ENCODE peak calls at places on chromosomes 13 and 19, in eight cellular contexts. D is breast epithelium, M is ovary, L is A549, U is tibial nerve, R is H1, W is IMR-90, S is body of pancreas. P is an unnamed sample.

GRCh38 chr19:2149980-2150793 is 1.2 kb downstream of the AP3D1 start:
- DNase-seq in D (peak), M (no peak), L (no peak), U (no peak), R (no peak), W (peak), S (peak), P (no peak)

GRCh38 chr13:97471721-97472120 is 37.8 kb downstream of the RAP2A start:
- DNase-seq in D (no peak), M (no peak), L (no peak), U (no peak), R (no peak), W (peak), S (no peak), P (no peak)

GRCh38 chr13:39461685-39462266 is 141.2 kb downstream of the LHFPL6 start:
- DNase-seq in D (no peak), M (no peak), L (no peak), U (no peak), R (no peak), W (peak), S (no peak), P (no peak)

GRCh38 chr13:91292630-91293221 is 54.8 kb upstream of the MIR17HG start:
- DNase-seq in D (no peak), M (no peak), L (no peak), U (no peak), R (no peak), W (no peak), S (no peak), P (no peak)

GRCh38 chr19:33416307-33417215 is 43.1 kb downstream of the CEBPG start:
- DNase-seq in D (peak), M (peak), L (peak), U (no peak), R (peak), W (peak), S (peak), P (no peak)

GRCh38 chr19:13859361-13859880 is 17.5 kb upstream of the NANOS3 start:
- DNase-seq in D (no peak), M (no peak), L (no peak), U (no peak), R (no peak), W (peak), S (no peak), P (no peak)

GRCh38 chr19:46856062-46857022 is 4.5 kb upstream of the ARHGAP35 start:
- DNase-seq in D (peak), M (peak), L (peak), U (peak), R (peak), W (peak), S (peak), P (peak)

GRCh38 chr19:2560369-2560768 is 84.4 kb downstream of the GADD45B start:
- DNase-seq in D (no peak), M (no peak), L (no peak), U (no peak), R (no peak), W (no peak), S (no peak), P (no peak)

GRCh38 chr19:13018037-13018914 is 23.0 kb downstream of the NFIX start:
- DNase-seq in D (no peak), M (peak), L (no peak), U (no peak), R (no peak), W (peak), S (peak), P (peak)

GRCh38 chr19:2333807-2334211 is 5.3 kb downstream of the SPPL2B start:
- DNase-seq in D (no peak), M (no peak), L (no peak), U (no peak), R (no peak), W (no peak), S (no peak), P (no peak)

GRCh38 chr13:106381083-106381482 is 154.4 kb downstream of the EFNB2 start:
- DNase-seq in D (no peak), M (no peak), L (no peak), U (no peak), R (no peak), W (peak), S (no peak), P (no peak)

GRCh38 chr19:47100290-47100689 is 13.3 kb downstream of the ZC3H4 start:
- DNase-seq in D (no peak), M (no peak), L (no peak), U (no peak), R (no peak), W (no peak), S (no peak), P (no peak)

GRCh38 chr19:42279902-42280760 is 11.1 kb downstream of the CIC start:
- DNase-seq in D (peak), M (peak), L (peak), U (peak), R (no peak), W (peak), S (peak), P (peak)

GRCh38 chr13:113539176-113539575 is 45.4 kb upstream of the TFDP1 start:
- DNase-seq in D (no peak), M (no peak), L (no peak), U (no peak), R (no peak), W (no peak), S (no peak), P (peak)

GRCh38 chr13:29547135-29547534 is 48.4 kb downstream of the SLC7A1 start:
- DNase-seq in D (no peak), M (no peak), L (no peak), U (no peak), R (no peak), W (peak), S (no peak), P (no peak)

GRCh38 chr19:15265849-15266248 is 33.6 kb upstream of the EPHX3 start:
- DNase-seq in D (peak), M (peak), L (no peak), U (peak), R (no peak), W (peak), S (peak), P (peak)

GRCh38 chr19:6610934-6611370 is 20.0 kb upstream of the CD70 start:
- DNase-seq in D (no peak), M (no peak), L (no peak), U (no peak), R (no peak), W (peak), S (no peak), P (no peak)

GRCh38 chr19:35714601-35715354 is 3.0 kb upstream of the KMT2B start:
- DNase-seq in D (no peak), M (no peak), L (peak), U (no peak), R (no peak), W (no peak), S (no peak), P (no peak)

GRCh38 chr19:17027428-17027816 is 812 bp upstream of the CPAMD8 start:
- DNase-seq in D (no peak), M (no peak), L (no peak), U (no peak), R (no peak), W (no peak), S (no peak), P (no peak)

GRCh38 chr13:86945596-86945995 is 725.6 kb upstream of the SLITRK5 start:
- DNase-seq in D (no peak), M (no peak), L (no peak), U (no peak), R (no peak), W (no peak), S (no peak), P (no peak)

GRCh38 chr13:100039740-100040139 is 49.2 kb upstream of the PCCA start:
- DNase-seq in D (no peak), M (no peak), L (peak), U (no peak), R (no peak), W (peak), S (no peak), P (no peak)

GRCh38 chr19:31338069-31338767 is 11.0 kb downstream of the TSHZ3 start:
- DNase-seq in D (no peak), M (peak), L (peak), U (no peak), R (no peak), W (peak), S (peak), P (peak)

GRCh38 chr13:42146359-42146758 is 97.9 kb downstream of the DGKH start:
- DNase-seq in D (no peak), M (no peak), L (no peak), U (no peak), R (no peak), W (no peak), S (no peak), P (no peak)

GRCh38 chr19:42074513-42075363 is 1.2 kb upstream of the ZNF574 start:
- DNase-seq in D (peak), M (peak), L (peak), U (no peak), R (no peak), W (no peak), S (peak), P (peak)

GRCh38 chr13:24038405-24038804 is 122.1 kb upstream of the SPATA13 start:
- DNase-seq in D (no peak), M (no peak), L (no peak), U (no peak), R (no peak), W (peak), S (no peak), P (no peak)

GRCh38 chr13:84431646-84432045 is 549.4 kb upstream of the SLITRK1 start:
- DNase-seq in D (no peak), M (no peak), L (no peak), U (no peak), R (no peak), W (peak), S (no peak), P (no peak)

GRCh38 chr13:28322256-28322895 is 172.6 kb downstream of the FLT1 start:
- DNase-seq in D (no peak), M (no peak), L (no peak), U (no peak), R (no peak), W (peak), S (no peak), P (no peak)

GRCh38 chr19:18320865-18321728 is 1.8 kb downstream of the LSM4 start:
- DNase-seq in D (no peak), M (no peak), L (no peak), U (no peak), R (no peak), W (no peak), S (no peak), P (no peak)

GRCh38 chr13:79541426-79542049 is 60.6 kb downstream of the NDFIP2 start:
- DNase-seq in D (no peak), M (no peak), L (peak), U (no peak), R (no peak), W (peak), S (no peak), P (no peak)

GRCh38 chr13:78152415-78152814 is 233.8 kb upstream of the EDNRB start:
- DNase-seq in D (no peak), M (no peak), L (no peak), U (no peak), R (no peak), W (no peak), S (no peak), P (no peak)

GRCh38 chr19:8571006-8571411 is 6.2 kb downstream of the MYO1F start:
- DNase-seq in D (no peak), M (no peak), L (peak), U (no peak), R (no peak), W (peak), S (no peak), P (no peak)

GRCh38 chr13:42794572-42795275 is 13.3 kb downstream of the FAM216B start:
- DNase-seq in D (no peak), M (no peak), L (no peak), U (no peak), R (no peak), W (no peak), S (no peak), P (no peak)

GRCh38 chr13:49053215-49053614 is 77.5 kb downstream of the FNDC3A start:
- DNase-seq in D (no peak), M (no peak), L (no peak), U (no peak), R (no peak), W (no peak), S (no peak), P (no peak)

GRCh38 chr19:17236831-17237543 is 8.7 kb downstream of the NR2F6 start:
- DNase-seq in D (no peak), M (no peak), L (no peak), U (no peak), R (no peak), W (no peak), S (no peak), P (no peak)

GRCh38 chr19:46716013-46716671 is 772 bp downstream of the PRKD2 start:
- DNase-seq in D (no peak), M (no peak), L (peak), U (no peak), R (no peak), W (no peak), S (peak), P (no peak)

GRCh38 chr19:58181902-58182576 is 822 bp upstream of the ZNF274 start:
- DNase-seq in D (peak), M (peak), L (peak), U (no peak), R (no peak), W (no peak), S (peak), P (no peak)

GRCh38 chr13:93355094-93355493 is 128.5 kb downstream of the GPC6 start:
- DNase-seq in D (no peak), M (no peak), L (no peak), U (no peak), R (no peak), W (no peak), S (no peak), P (no peak)

GRCh38 chr19:41877490-41877876 is 404 bp downstream of the CD79A start:
- DNase-seq in D (no peak), M (no peak), L (no peak), U (no peak), R (no peak), W (no peak), S (no peak), P (no peak)

DNA sequence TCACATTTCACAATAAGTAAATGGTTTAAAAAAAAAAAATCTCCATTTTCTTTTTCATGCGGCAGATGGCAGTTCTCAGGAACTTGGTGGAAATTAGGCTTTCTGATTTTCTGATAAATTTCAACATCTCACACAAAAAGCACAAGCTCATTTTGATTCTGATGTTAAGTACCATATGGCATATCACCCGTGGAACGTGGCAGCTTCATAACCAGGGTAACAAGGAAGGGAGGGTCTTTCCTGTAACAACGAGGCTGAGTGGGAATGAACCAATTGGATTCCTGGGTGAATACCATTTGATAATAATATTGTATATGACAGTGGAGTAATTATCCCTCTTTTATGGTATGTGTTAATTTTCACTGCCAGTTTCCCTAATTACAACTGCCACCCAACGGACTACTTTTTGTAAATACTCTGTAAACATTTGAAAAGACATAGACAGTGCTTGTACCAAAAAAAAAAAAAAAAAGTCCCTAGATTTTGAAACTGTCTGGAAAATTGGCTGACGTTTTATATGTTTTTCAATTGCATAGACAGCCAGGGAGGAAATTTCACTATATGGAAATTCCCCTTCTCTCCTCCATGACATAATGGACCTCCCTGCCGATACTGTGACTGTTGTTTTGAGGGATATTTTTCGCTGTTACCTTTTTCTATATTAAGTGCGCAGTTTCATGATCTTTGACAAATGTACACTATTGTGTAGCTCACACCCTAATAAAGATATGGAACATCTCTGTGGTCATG is 43.5 kb downstream of the C13orf42 start:
- DNase-seq in D (no peak), M (no peak), L (no peak), U (no peak), R (no peak), W (no peak), S (no peak), P (no peak)
- H3K27ac ChIP-seq in D (no peak), M (no peak), L (no peak), U (no peak), R (no peak), W (no peak), S (no peak), P (no peak)

DNA sequence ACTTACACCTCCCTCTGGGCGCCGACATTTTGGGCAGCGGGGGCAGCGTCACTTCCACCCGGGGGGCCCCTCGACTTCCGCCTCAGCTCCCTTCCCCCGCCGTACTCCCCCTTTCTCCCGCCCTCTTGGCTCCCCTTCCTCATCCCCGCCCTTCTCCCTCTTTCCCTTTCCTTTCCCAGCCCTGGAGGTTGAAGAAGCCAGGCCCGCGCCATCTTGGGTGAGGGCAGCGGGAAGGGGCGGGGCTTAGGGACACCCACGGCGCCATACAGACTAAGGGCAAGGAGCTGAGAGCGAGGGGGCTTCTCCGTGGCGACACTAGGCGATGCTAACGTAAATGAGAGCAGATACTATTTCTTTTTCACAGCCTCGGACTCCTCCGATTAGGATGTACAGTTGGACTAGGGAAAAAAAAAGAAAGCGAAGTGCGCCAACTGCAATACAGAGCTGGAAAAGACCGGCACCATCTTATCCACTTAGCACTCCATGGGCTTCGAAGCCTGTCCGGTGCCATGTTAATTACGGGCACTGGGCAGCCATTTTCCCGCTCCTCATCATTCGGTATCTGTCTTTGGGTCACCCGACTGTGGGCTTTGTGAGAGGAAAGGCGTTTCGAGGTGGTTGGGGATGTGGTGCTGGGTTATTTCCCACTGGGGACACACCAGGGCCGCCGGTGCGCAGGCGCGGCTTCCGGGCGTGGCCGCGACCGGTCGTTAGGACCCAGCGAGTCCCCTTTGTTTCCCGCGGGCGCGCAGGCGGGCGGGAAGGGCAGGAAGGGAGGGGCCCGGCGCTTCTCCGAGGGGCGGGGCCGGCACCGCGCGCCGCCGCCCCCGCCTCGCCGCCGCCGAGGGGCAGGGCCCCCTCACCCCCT is at the start of the genes FIZ1 and ZNF524:
- DNase-seq in D (peak), M (peak), L (peak), U (peak), R (peak), W (peak), S (peak), P (peak)
- TF ChIP-seq POLR2A in D (no peak), M (peak), L (peak), U (no peak), R (no peak), W (peak), S (no peak), P (peak)

GRCh38 chr13:65642301-65642700 is 1587.8 kb downstream of the PCDH9 start:
- DNase-seq in D (no peak), M (no peak), L (no peak), U (no peak), R (no peak), W (no peak), S (no peak), P (no peak)
- H3K27ac ChIP-seq in D (no peak), M (no peak), L (no peak), U (no peak), R (no peak), W (no peak), S (no peak), P (no peak)

GRCh38 chr19:50275577-50276368 is 53.4 kb downstream of the KCNC3 start:
- DNase-seq in D (no peak), M (no peak), L (no peak), U (no peak), R (no peak), W (no peak), S (no peak), P (no peak)
- TF ChIP-seq POLR2A in D (no peak), M (no peak), L (no peak), U (no peak), R (no peak), W (no peak), S (no peak), P (no peak)